ENCODE peak calls at places on chromosomes 11 and 22, in eight cellular contexts. One of them, this sample, is unnamed.

GRCh38 chr22:30701872-30702271 is 7.2 kb downstream of the OSBP2 start:
- DNase-seq in A549: no peak
- DNase-seq in K562: no peak
- DNase-seq in HCT116: peak; percentile 18
- DNase-seq in H1: no peak
- DNase-seq in HepG2: no peak
- DNase-seq in endothelial cell of umbilical vein: no peak
- DNase-seq in GM12878: no peak
- DNase-seq in this sample: peak; percentile 9

GRCh38 chr11:126833020-126833419 is 167.6 kb downstream of the KIRREL3 start:
- DNase-seq in A549: no peak
- DNase-seq in K562: no peak
- DNase-seq in HCT116: no peak
- DNase-seq in H1: no peak
- DNase-seq in HepG2: no peak
- DNase-seq in endothelial cell of umbilical vein: no peak
- DNase-seq in GM12878: no peak
- DNase-seq in this sample: no peak

GRCh38 chr11:133271206-133271605 is 261.1 kb downstream of the OPCML start:
- DNase-seq in A549: no peak
- DNase-seq in K562: no peak
- DNase-seq in HCT116: no peak
- DNase-seq in H1: no peak
- DNase-seq in HepG2: no peak
- DNase-seq in endothelial cell of umbilical vein: no peak
- DNase-seq in GM12878: no peak
- DNase-seq in this sample: no peak

GRCh38 chr22:21710156-21710555 is 25.4 kb downstream of the YPEL1 start:
- DNase-seq in A549: no peak
- DNase-seq in K562: no peak
- DNase-seq in HCT116: no peak
- DNase-seq in H1: no peak
- DNase-seq in HepG2: no peak
- DNase-seq in endothelial cell of umbilical vein: no peak
- DNase-seq in GM12878: no peak
- DNase-seq in this sample: no peak

GRCh38 chr22:49403102-49403501 is 424.6 kb downstream of the BRD1 start:
- DNase-seq in A549: no peak
- DNase-seq in K562: no peak
- DNase-seq in HCT116: no peak
- DNase-seq in H1: no peak
- DNase-seq in HepG2: no peak
- DNase-seq in endothelial cell of umbilical vein: no peak
- DNase-seq in GM12878: no peak
- DNase-seq in this sample: no peak

GRCh38 chr11:130523609-130524008 is 75.2 kb downstream of the ADAMTS15 start:
- DNase-seq in A549: no peak
- DNase-seq in K562: no peak
- DNase-seq in HCT116: no peak
- DNase-seq in H1: no peak
- DNase-seq in HepG2: no peak
- DNase-seq in endothelial cell of umbilical vein: no peak
- DNase-seq in GM12878: no peak
- DNase-seq in this sample: no peak

GRCh38 chr11:61826930-61827572 is 1.0 kb upstream of the FADS2 start:
- DNase-seq in A549: no peak
- DNase-seq in K562: no peak
- DNase-seq in HCT116: no peak
- DNase-seq in H1: no peak
- DNase-seq in HepG2: no peak
- DNase-seq in endothelial cell of umbilical vein: no peak
- DNase-seq in GM12878: no peak
- DNase-seq in this sample: peak; percentile 88

GRCh38 chr22:27181537-27181936 is 524.1 kb downstream of the MIAT start:
- DNase-seq in A549: no peak
- DNase-seq in K562: no peak
- DNase-seq in HCT116: no peak
- DNase-seq in H1: no peak
- DNase-seq in HepG2: no peak
- DNase-seq in endothelial cell of umbilical vein: no peak
- DNase-seq in GM12878: no peak
- DNase-seq in this sample: no peak

GRCh38 chr11:68471360-68472340 is 11.1 kb downstream of the PPP6R3 start:
- DNase-seq in A549: no peak
- DNase-seq in K562: no peak
- DNase-seq in HCT116: no peak
- DNase-seq in H1: no peak
- DNase-seq in HepG2: no peak
- DNase-seq in endothelial cell of umbilical vein: no peak
- DNase-seq in GM12878: peak; percentile 32
- DNase-seq in this sample: peak; percentile 90

GRCh38 chr11:76275446-76275845 is 69.1 kb upstream of the WNT11 start:
- DNase-seq in A549: no peak
- DNase-seq in K562: no peak
- DNase-seq in HCT116: no peak
- DNase-seq in H1: no peak
- DNase-seq in HepG2: no peak
- DNase-seq in endothelial cell of umbilical vein: no peak
- DNase-seq in GM12878: no peak
- DNase-seq in this sample: no peak

GRCh38 chr11:68370211-68371111 is 58.1 kb downstream of the LRP5 start:
- DNase-seq in A549: no peak
- DNase-seq in K562: no peak
- DNase-seq in HCT116: no peak
- DNase-seq in H1: no peak
- DNase-seq in HepG2: no peak
- DNase-seq in endothelial cell of umbilical vein: no peak
- DNase-seq in GM12878: peak; percentile 89
- DNase-seq in this sample: no peak

GRCh38 chr11:46102843-46103242 is 18.4 kb downstream of the PHF21A start:
- DNase-seq in A549: no peak
- DNase-seq in K562: peak; percentile 47
- DNase-seq in HCT116: no peak
- DNase-seq in H1: no peak
- DNase-seq in HepG2: no peak
- DNase-seq in endothelial cell of umbilical vein: no peak
- DNase-seq in GM12878: no peak
- DNase-seq in this sample: no peak

GRCh38 chr22:50641696-50642607 is 14.0 kb upstream of the ARSA start:
- DNase-seq in A549: no peak
- DNase-seq in K562: peak; percentile 32
- DNase-seq in HCT116: no peak
- DNase-seq in H1: peak; percentile 75
- DNase-seq in HepG2: peak; percentile 95
- DNase-seq in endothelial cell of umbilical vein: peak; percentile 74
- DNase-seq in GM12878: no peak
- DNase-seq in this sample: peak; percentile 19

GRCh38 chr11:67312187-67313021 is 9.1 kb downstream of the SSH3 start:
- DNase-seq in A549: no peak
- DNase-seq in K562: peak; percentile 77
- DNase-seq in HCT116: no peak
- DNase-seq in H1: no peak
- DNase-seq in HepG2: no peak
- DNase-seq in endothelial cell of umbilical vein: no peak
- DNase-seq in GM12878: no peak
- DNase-seq in this sample: peak; percentile 82
- TF ChIP-seq POLR2A in A549: no peak
- TF ChIP-seq POLR2A in K562: peak; percentile 64
- TF ChIP-seq POLR2A in HCT116: no peak
- TF ChIP-seq POLR2A in H1: no peak
- TF ChIP-seq POLR2A in HepG2: no peak
- TF ChIP-seq POLR2A in endothelial cell of umbilical vein: no peak
- TF ChIP-seq POLR2A in GM12878: no peak
- TF ChIP-seq POLR2A in this sample: no peak

GRCh38 chr11:116725434-116726221 is 47.2 kb downstream of the BUD13 start:
- DNase-seq in A549: no peak
- DNase-seq in K562: no peak
- DNase-seq in HCT116: no peak
- DNase-seq in H1: no peak
- DNase-seq in HepG2: no peak
- DNase-seq in endothelial cell of umbilical vein: no peak
- DNase-seq in GM12878: no peak
- DNase-seq in this sample: no peak

GRCh38 chr11:116720895-116721294 is 51.9 kb downstream of the BUD13 start:
- DNase-seq in A549: no peak
- DNase-seq in K562: no peak
- DNase-seq in HCT116: no peak
- DNase-seq in H1: no peak
- DNase-seq in HepG2: no peak
- DNase-seq in endothelial cell of umbilical vein: no peak
- DNase-seq in GM12878: no peak
- DNase-seq in this sample: no peak

GRCh38 chr11:116724813-116725212 is 48.0 kb downstream of the BUD13 start:
- DNase-seq in A549: no peak
- DNase-seq in K562: no peak
- DNase-seq in HCT116: no peak
- DNase-seq in H1: no peak
- DNase-seq in HepG2: no peak
- DNase-seq in endothelial cell of umbilical vein: no peak
- DNase-seq in GM12878: no peak
- DNase-seq in this sample: no peak

GRCh38 chr11:116721983-116722382 is 50.8 kb downstream of the BUD13 start:
- DNase-seq in A549: no peak
- DNase-seq in K562: no peak
- DNase-seq in HCT116: no peak
- DNase-seq in H1: no peak
- DNase-seq in HepG2: no peak
- DNase-seq in endothelial cell of umbilical vein: no peak
- DNase-seq in GM12878: no peak
- DNase-seq in this sample: no peak

DNA sequence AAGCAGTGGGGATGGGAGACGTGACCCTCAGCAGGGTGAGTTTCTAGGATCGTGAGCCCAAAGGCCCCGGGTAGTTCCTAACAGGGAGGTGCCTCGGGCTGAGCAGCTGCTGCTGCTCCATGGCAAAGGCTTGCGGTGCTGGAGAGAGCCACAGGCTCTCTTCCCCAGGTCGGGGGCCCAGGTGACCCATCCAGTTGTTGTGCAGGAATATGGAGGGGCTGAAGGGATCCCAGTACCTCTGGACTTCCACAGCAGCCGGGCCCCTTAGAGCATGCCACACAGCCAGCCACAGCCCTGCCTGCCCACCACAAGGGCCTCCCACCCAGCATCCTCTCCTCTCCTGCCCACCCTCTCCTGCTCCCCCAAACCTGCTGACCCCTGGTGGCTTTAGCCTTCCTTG is 49.3 kb downstream of the BUD13 start:
- DNase-seq in A549: no peak
- DNase-seq in K562: no peak
- DNase-seq in HCT116: no peak
- DNase-seq in H1: no peak
- DNase-seq in HepG2: no peak
- DNase-seq in endothelial cell of umbilical vein: no peak
- DNase-seq in GM12878: no peak
- DNase-seq in this sample: no peak
- TF ChIP-seq CTCF in A549: no peak
- TF ChIP-seq CTCF in K562: no peak
- TF ChIP-seq CTCF in HCT116: no peak
- TF ChIP-seq CTCF in H1: no peak
- TF ChIP-seq CTCF in HepG2: no peak
- TF ChIP-seq CTCF in endothelial cell of umbilical vein: no peak
- TF ChIP-seq CTCF in GM12878: no peak
- TF ChIP-seq CTCF in this sample: no peak

DNA sequence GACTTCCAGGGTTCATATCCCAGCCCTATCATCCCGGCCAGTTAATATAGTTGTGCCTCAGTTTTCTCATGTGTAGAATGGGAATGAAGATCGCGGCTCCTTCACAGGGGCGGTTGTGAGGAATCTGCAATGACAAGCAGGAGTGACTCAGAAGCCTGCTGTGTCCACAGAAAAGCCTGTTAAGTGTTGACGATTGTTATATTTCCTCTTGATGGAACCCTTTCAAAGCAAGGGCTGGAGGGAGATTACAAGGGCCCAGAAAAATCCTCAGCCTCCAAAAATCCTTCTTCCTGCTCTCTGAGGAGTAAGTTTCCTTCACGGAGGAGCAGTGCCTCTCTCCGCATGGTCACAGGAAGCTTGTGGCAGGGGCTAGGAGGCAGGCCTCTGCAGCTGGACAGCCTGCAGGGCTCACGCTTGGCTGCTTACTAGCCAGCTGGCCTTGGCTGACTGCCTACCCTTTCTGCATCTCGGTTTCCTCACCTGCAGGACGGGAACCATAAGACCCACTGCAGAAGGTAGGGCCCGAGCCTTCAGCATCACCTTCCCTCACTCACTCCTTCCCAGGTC is 63.4 kb downstream of the CACNG2 start:
- DNase-seq in A549: no peak
- DNase-seq in K562: no peak
- DNase-seq in HCT116: no peak
- DNase-seq in H1: no peak
- DNase-seq in HepG2: no peak
- DNase-seq in endothelial cell of umbilical vein: no peak
- DNase-seq in GM12878: no peak
- DNase-seq in this sample: no peak
- TF ChIP-seq MAX in A549: no peak
- TF ChIP-seq MAX in K562: no peak
- TF ChIP-seq MAX in HCT116: no peak
- TF ChIP-seq MAX in H1: no peak
- TF ChIP-seq MAX in HepG2: no peak
- TF ChIP-seq MAX in endothelial cell of umbilical vein: no peak
- TF ChIP-seq MAX in GM12878: no peak
- TF ChIP-seq MAX in this sample: no peak

GRCh38 chr11:9574806-9575530 is 1.5 kb downstream of the WEE1 start:
- DNase-seq in A549: peak; percentile 75
- DNase-seq in K562: peak; percentile 73
- DNase-seq in HCT116: peak; percentile 56
- DNase-seq in H1: no peak
- DNase-seq in HepG2: peak; percentile 82
- DNase-seq in endothelial cell of umbilical vein: peak; percentile 87
- DNase-seq in GM12878: no peak
- DNase-seq in this sample: peak; percentile 66
- TF ChIP-seq POLR2A in A549: no peak
- TF ChIP-seq POLR2A in K562: peak; percentile 70
- TF ChIP-seq POLR2A in HCT116: no peak
- TF ChIP-seq POLR2A in H1: peak; percentile 81
- TF ChIP-seq POLR2A in HepG2: peak; percentile 72
- TF ChIP-seq POLR2A in endothelial cell of umbilical vein: peak; percentile 69
- TF ChIP-seq POLR2A in GM12878: peak; percentile 54
- TF ChIP-seq POLR2A in this sample: no peak

This sample was measured in NB4.